ENCODE peak calls at places on chromosomes 2 and 18, in seven cellular contexts. U, N, T, J, V, M and O are unnamed samples.

GRCh38 chr2:137205324-137205723 is 440.0 kb downstream of the THSD7B start:
- DNase-seq in V (no peak), T (no peak), U (no peak), N (no peak), M (no peak), J (no peak), O (no peak)

GRCh38 chr2:113240915-113241911 is 37.5 kb downstream of the PAX8 start:
- DNase-seq in U (peak; percentile 99), N (peak; percentile 50), M (peak; percentile 76), V (peak; percentile 99), T (peak; percentile 76), J (peak; percentile 98), O (peak; percentile 100)

GRCh38 chr2:40434638-40435296 is 17.1 kb downstream of the SLC8A1 start:
- DNase-seq in U (peak; percentile 90), T (no peak), J (peak; percentile 98), N (no peak), V (peak; percentile 93), M (no peak), O (peak; percentile 96)

GRCh38 chr18:8800041-8800441 is 94.7 kb downstream of the MTCL1 start:
- DNase-seq in V (peak; percentile 89), U (peak; percentile 82), J (no peak), T (no peak), N (no peak), M (no peak), O (peak; percentile 41)

GRCh38 chr18:58871514-58872490 is 7.1 kb downstream of the ZNF532 start:
- DNase-seq in J (no peak), M (no peak), U (no peak), N (no peak), V (peak; percentile 36), T (no peak), O (no peak)

GRCh38 chr2:130391872-130392670 is 36.2 kb downstream of the PTPN18 start:
- DNase-seq in M (no peak), V (peak; percentile 45), J (no peak), N (peak; percentile 54), U (no peak), T (no peak), O (peak; percentile 44)

GRCh38 chr2:217227794-217228193 is 367.9 kb upstream of the TNP1 start:
- DNase-seq in J (no peak), V (no peak), T (no peak), N (no peak), M (no peak), U (no peak), O (no peak)

GRCh38 chr2:46328316-46328715 is 31.1 kb downstream of the EPAS1 start:
- DNase-seq in U (no peak), M (no peak), T (no peak), V (no peak), J (no peak), N (no peak), O (no peak)

GRCh38 chr18:79896746-79897145 is 54.7 kb downstream of the SLC66A2 start:
- DNase-seq in M (no peak), T (no peak), J (no peak), N (no peak), V (peak; percentile 1), U (no peak), O (no peak)

GRCh38 chr2:51158236-51158635 is 126.3 kb upstream of the NRXN1 start:
- DNase-seq in N (no peak), V (no peak), J (no peak), M (no peak), T (no peak), U (no peak), O (no peak)

GRCh38 chr18:12278153-12278764 is 24.1 kb downstream of the CIDEA start:
- DNase-seq in N (peak; percentile 50), M (no peak), J (no peak), U (peak; percentile 18), V (peak; percentile 13), T (no peak), O (peak; percentile 44)

DNA sequence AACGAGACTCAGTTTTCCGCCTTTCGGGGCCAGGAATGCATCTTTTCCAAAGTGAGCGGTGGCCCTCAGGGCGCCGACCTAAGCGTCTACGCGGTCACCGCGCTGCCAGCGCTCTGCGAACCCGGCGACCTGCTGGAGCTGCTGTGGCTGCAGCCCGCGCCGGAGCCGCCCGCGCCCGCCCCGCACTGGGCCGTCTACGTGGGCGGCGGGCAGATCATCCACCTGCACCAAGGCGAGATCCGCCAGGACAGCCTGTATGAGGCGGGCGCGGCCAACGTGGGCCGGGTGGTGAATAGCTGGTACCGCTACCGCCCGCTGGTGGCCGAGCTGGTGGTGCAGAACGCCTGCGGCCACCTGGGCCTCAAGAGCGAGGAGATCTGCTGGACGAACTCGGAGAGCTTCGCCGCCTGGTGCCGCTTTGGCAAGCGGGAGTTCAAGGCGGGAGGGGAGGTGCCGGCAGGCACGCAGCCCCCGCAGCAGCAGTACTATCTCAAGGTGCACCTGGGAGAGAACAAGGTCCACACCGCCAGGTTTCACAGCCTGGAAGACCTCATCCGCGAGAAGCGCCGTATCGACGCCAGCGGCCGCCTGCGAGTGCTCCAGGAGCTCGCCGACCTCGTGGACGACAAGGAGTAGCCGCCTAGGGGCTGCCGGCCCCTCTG is 1.8 kb downstream of the LRATD1 start:
- DNase-seq in N (peak; percentile 90), M (peak; percentile 83), V (peak; percentile 54), J (peak; percentile 22), T (peak; percentile 93), U (peak; percentile 70), O (peak; percentile 92)
- H3K4me3 ChIP-seq in N (peak overlapping the region; percentile 50), M (peak overlapping the region; percentile 45), V (peak overlapping the region; percentile 38), J (peak overlapping the region; percentile 37), T (peak overlapping the region; percentile 58), U (peak overlapping the region; percentile 31), O (peak overlapping the region; percentile 59)

GRCh38 chr2:207048421-207048820 is 109.1 kb downstream of the CPO start:
- DNase-seq in N (no peak), U (no peak), V (peak; percentile 12), T (no peak), J (no peak), M (no peak), O (no peak)

GRCh38 chr2:207044963-207045362 is 105.6 kb downstream of the CPO start:
- DNase-seq in U (no peak), V (no peak), N (no peak), T (no peak), M (no peak), J (no peak), O (no peak)

GRCh38 chr2:207044380-207044779 is 105.1 kb downstream of the CPO start:
- DNase-seq in U (no peak), J (no peak), V (no peak), N (no peak), T (no peak), M (no peak), O (no peak)

GRCh38 chr2:207045531-207045930 is 106.2 kb downstream of the CPO start:
- DNase-seq in U (no peak), J (peak; percentile 42), N (no peak), M (no peak), V (peak; percentile 14), T (no peak), O (no peak)

DNA sequence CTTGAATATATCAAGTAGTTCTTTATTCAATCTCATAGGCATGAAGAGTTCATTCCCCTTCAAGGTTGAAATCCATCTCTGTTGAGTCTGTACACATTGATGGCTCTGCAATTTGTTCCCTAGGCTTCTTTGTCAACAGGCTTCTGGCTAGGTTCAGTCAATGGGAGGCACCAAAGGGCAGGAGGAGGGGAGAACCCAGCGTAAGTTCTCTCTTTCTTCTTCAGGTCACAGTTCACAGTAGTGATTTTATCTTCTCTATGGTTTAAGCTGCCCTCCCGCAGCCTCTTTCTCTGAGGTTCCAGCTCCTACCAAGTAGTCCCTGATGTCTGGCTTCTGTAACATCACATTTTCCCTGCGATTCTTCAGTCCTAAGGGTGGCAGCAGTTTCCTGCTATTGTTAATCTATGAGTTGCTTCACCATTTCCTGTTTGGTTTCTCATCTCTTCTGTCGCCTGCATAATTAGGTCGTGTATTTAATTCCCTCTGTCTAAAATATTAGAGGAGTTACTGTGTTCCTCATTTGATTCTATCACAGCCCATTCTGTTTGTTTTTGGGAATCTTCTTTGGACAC is 107.4 kb downstream of the CPO start:
- DNase-seq in T (no peak), M (no peak), V (no peak), N (no peak), U (peak; percentile 22), J (peak; percentile 38), O (peak; percentile 27)
- TF ChIP-seq CTCF in T (peak; percentile 28), M (peak; percentile 8), V (no peak), N (no peak), U (no peak), J (no peak), O (peak; percentile 6)

GRCh38 chr2:173355866-173356508 is 1.3 kb downstream of the CDCA7 start:
- DNase-seq in M (no peak), U (peak; percentile 31), J (no peak), N (no peak), V (no peak), T (no peak), O (peak; percentile 3)

GRCh38 chr2:173358617-173359016 is 3.9 kb downstream of the CDCA7 start:
- DNase-seq in T (no peak), M (no peak), N (no peak), U (no peak), J (no peak), V (no peak), O (no peak)

GRCh38 chr2:173355132-173355865 is 627 bp downstream of the CDCA7 start:
- DNase-seq in M (no peak), U (peak; percentile 74), T (peak; percentile 71), J (peak; percentile 54), N (peak; percentile 52), V (peak; percentile 60), O (peak; percentile 46)

GRCh38 chr2:173359231-173359630 is 4.6 kb downstream of the CDCA7 start:
- DNase-seq in N (no peak), J (no peak), M (no peak), T (no peak), V (peak; percentile 15), U (no peak), O (no peak)

DNA sequence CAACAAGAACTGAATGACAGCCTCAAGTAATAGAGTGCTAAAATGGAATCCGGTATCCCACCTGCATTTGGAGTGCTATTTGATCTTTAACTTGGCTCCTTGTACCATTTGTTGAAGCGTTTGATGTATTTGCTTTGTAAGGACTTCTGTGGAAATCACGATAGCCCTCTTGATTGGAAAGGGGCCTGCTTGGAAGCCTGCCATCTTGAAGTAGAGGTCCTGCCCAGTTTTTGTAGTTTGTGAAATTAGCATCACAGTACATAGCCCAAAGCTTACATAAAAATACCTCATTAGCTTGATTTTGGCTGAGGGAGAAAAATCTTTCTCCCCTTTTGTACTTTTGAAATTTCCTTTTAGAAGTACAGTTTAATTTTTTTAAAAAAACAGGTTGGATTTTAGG is 2.7 kb downstream of the CDCA7 start:
- DNase-seq in N (no peak), J (peak; percentile 2), U (peak; percentile 25), V (no peak), T (no peak), M (no peak), O (no peak)
- H3K4me3 ChIP-seq in N (no peak overlapping the region), J (no peak overlapping the region), U (no peak overlapping the region), V (no peak overlapping the region), T (no peak overlapping the region), M (no peak overlapping the region), O (no peak overlapping the region)

DNA sequence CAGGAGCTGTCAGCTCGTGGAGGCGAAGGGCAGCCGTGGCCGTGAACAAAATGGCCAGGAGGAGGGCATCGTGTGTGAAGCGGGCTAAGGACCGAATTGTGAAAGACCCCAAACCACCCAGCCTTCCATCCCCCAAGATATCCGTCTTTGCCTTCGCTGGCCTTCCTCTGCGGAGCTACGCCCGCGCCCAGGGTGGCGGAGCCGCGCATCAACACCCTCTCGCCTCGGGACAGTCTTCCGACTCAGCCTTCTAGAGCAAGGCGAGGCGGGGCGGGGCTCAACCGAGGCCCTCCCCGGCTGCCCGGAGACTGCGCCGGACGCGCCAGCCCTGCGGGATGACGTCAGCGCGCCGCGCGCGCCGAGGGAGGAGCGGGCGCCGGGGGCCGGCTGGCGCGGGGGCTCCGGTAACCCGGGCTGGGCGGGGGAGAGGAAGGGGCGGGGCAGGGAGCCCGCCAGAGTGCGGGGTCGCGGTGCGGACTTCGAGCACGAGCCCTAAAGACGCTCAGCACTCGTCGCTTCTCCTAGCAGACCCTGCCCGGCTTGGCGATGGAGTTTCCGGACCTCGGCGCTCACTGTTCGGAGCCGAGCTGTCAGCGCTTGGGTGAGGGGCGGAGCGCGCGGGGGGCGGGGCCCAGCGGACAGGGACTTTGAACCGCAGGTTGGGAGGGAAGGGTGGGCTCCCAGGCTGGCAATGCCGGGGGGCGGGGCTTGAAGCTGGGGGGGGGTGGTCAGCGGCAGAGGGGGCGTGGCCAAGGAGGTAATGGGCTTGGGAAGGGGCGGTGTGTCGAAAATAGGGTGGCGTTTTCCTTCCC is at the start of gene ZFAND2B:
- DNase-seq in U (peak; percentile 90), J (peak; percentile 86), T (peak; percentile 98), N (peak; percentile 97), M (peak; percentile 93), V (peak; percentile 88), O (peak; percentile 95)
- TF ChIP-seq CTCF in U (no peak), J (peak; percentile 23), T (peak; percentile 16), N (no peak), M (no peak), V (no peak), O (peak; percentile 4)